ENCODE peak calls at places on chromosomes 4 and X, in eight cellular contexts. C, F, G, D, B, S, W and X are unnamed samples.

GRCh38 chrX:132488092-132488749 is 617 bp downstream of the MBNL3 start:
- DNase-seq in C (no peak), F (peak), G (no peak), D (no peak), B (no peak), S (no peak), W (no peak), X (no peak)

GRCh38 chrX:139750390-139750789 is 42.4 kb upstream of the MCF2 start:
- DNase-seq in C (no peak), F (no peak), G (no peak), D (no peak), B (no peak), S (no peak), W (no peak), X (no peak)

GRCh38 chrX:153582896-153583295 is 16.0 kb downstream of the CCNQ start:
- DNase-seq in C (no peak), F (peak), G (peak), D (no peak), B (peak), S (no peak), W (peak), X (peak)

GRCh38 chrX:51798701-51799100 is 55.5 kb downstream of the GSPT2 start:
- DNase-seq in C (no peak), F (no peak), G (no peak), D (no peak), B (no peak), S (no peak), W (no peak), X (no peak)

GRCh38 chrX:103461156-103461555 is 58.1 kb downstream of the RAB40A start:
- DNase-seq in C (no peak), F (no peak), G (no peak), D (no peak), B (no peak), S (no peak), W (no peak), X (no peak)

GRCh38 chr4:65651031-65651430 is 19.3 kb downstream of the EPHA5 start:
- DNase-seq in C (no peak), F (no peak), G (no peak), D (no peak), B (no peak), S (no peak), W (no peak), X (no peak)

GRCh38 chrX:38382663-38383062 is 30.3 kb downstream of the OTC start:
- DNase-seq in C (no peak), F (no peak), G (no peak), D (no peak), B (no peak), S (no peak), W (no peak), X (no peak)

GRCh38 chr4:47075241-47075640 is 43.9 kb downstream of the GABRB1 start:
- DNase-seq in C (no peak), F (no peak), G (no peak), D (no peak), B (no peak), S (no peak), W (no peak), X (no peak)

GRCh38 chr4:95183656-95184408 is 364.9 kb downstream of the UNC5C start:
- DNase-seq in C (no peak), F (no peak), G (no peak), D (no peak), B (no peak), S (no peak), W (no peak), X (no peak)

GRCh38 chrX:68429216-68429615 is 4.1 kb downstream of the OPHN1 start:
- DNase-seq in C (no peak), F (no peak), G (no peak), D (no peak), B (no peak), S (no peak), W (no peak), X (no peak)

GRCh38 chr4:101153653-101154052 is 193.7 kb downstream of the PPP3CA start:
- DNase-seq in C (no peak), F (no peak), G (no peak), D (no peak), B (no peak), S (no peak), W (no peak), X (no peak)

GRCh38 chr4:46386570-46386969 is 3.4 kb downstream of the GABRA2 start:
- DNase-seq in C (no peak), F (no peak), G (no peak), D (no peak), B (no peak), S (no peak), W (no peak), X (no peak)

GRCh38 chrX:71367396-71367795 is 1.2 kb downstream of the TAF1 start:
- DNase-seq in C (no peak), F (no peak), G (no peak), D (no peak), B (no peak), S (no peak), W (no peak), X (no peak)

GRCh38 chr4:26434030-26434639 is 56.1 kb downstream of the CCKAR start:
- DNase-seq in C (no peak), F (no peak), G (no peak), D (no peak), B (no peak), S (no peak), W (no peak), X (no peak)

GRCh38 chr4:187258651-187259401 is 535.2 kb upstream of the FAT1 start:
- DNase-seq in C (no peak), F (no peak), G (no peak), D (no peak), B (no peak), S (no peak), W (no peak), X (no peak)

GRCh38 chr4:127506283-127506682 is 126.5 kb upstream of the INTU start:
- DNase-seq in C (no peak), F (no peak), G (no peak), D (no peak), B (no peak), S (no peak), W (no peak), X (no peak)

GRCh38 chrX:71098302-71098701 is 2.7 kb downstream of the FOXO4 start:
- DNase-seq in C (no peak), F (peak), G (peak), D (no peak), B (no peak), S (no peak), W (peak), X (no peak)

GRCh38 chr4:164695650-164696049 is 58.3 kb upstream of the SMIM31 start:
- DNase-seq in C (no peak), F (no peak), G (no peak), D (no peak), B (no peak), S (no peak), W (no peak), X (no peak)

GRCh38 chrX:27671234-27671633 is 81.1 kb downstream of the DCAF8L2 start:
- DNase-seq in C (no peak), F (no peak), G (no peak), D (no peak), B (no peak), S (no peak), W (no peak), X (no peak)

GRCh38 chr4:38791005-38791404 is 8.2 kb upstream of the TLR10 start:
- DNase-seq in C (no peak), F (no peak), G (no peak), D (no peak), B (no peak), S (no peak), W (no peak), X (no peak)

GRCh38 chr4:28435346-28435745 is 1574.7 kb downstream of the STIM2 start:
- DNase-seq in C (no peak), F (no peak), G (no peak), D (no peak), B (no peak), S (no peak), W (no peak), X (no peak)

GRCh38 chr4:183431614-183432013 is 12.8 kb upstream of the CDKN2AIP start:
- DNase-seq in C (no peak), F (no peak), G (no peak), D (no peak), B (no peak), S (no peak), W (no peak), X (no peak)

GRCh38 chr4:76341063-76341462 is 34.5 kb downstream of the STBD1 start:
- DNase-seq in C (no peak), F (no peak), G (no peak), D (no peak), B (no peak), S (no peak), W (peak), X (no peak)

GRCh38 chr4:18593297-18594002 is 571.9 kb upstream of the LCORL start:
- DNase-seq in C (no peak), F (peak), G (peak), D (no peak), B (peak), S (peak), W (peak), X (peak)

GRCh38 chr4:113575391-113575790 is 186.1 kb downstream of the CAMK2D start:
- DNase-seq in C (no peak), F (no peak), G (no peak), D (no peak), B (no peak), S (no peak), W (no peak), X (no peak)

GRCh38 chr4:6893449-6894085 is 16.1 kb upstream of the TBC1D14 start:
- DNase-seq in C (no peak), F (peak), G (peak), D (no peak), B (no peak), S (no peak), W (no peak), X (no peak)

GRCh38 chr4:38601244-38601915 is 62.6 kb upstream of the KLF3 start:
- DNase-seq in C (no peak), F (no peak), G (peak), D (no peak), B (no peak), S (no peak), W (no peak), X (no peak)

GRCh38 chr4:114396808-114397207 is 201.8 kb upstream of the UGT8 start:
- DNase-seq in C (no peak), F (no peak), G (no peak), D (no peak), B (no peak), S (no peak), W (no peak), X (no peak)

GRCh38 chr4:886244-886643 is 45.9 kb downstream of the GAK start:
- DNase-seq in C (no peak), F (no peak), G (no peak), D (no peak), B (no peak), S (no peak), W (no peak), X (no peak)

GRCh38 chrX:134572816-134573682 is 85.2 kb downstream of the PLAC1 start:
- DNase-seq in C (no peak), F (no peak), G (no peak), D (no peak), B (no peak), S (no peak), W (no peak), X (no peak)

GRCh38 chr4:38514465-38515146 is 149.4 kb upstream of the KLF3 start:
- DNase-seq in C (no peak), F (no peak), G (no peak), D (no peak), B (no peak), S (no peak), W (no peak), X (no peak)

GRCh38 chr4:144575181-144575580 is 70.8 kb upstream of the HHIP start:
- DNase-seq in C (no peak), F (no peak), G (no peak), D (no peak), B (no peak), S (no peak), W (no peak), X (no peak)

GRCh38 chr4:82017680-82018079 is 356.1 kb downstream of the HNRNPD start:
- DNase-seq in C (no peak), F (no peak), G (no peak), D (no peak), B (peak), S (no peak), W (peak), X (no peak)

DNA sequence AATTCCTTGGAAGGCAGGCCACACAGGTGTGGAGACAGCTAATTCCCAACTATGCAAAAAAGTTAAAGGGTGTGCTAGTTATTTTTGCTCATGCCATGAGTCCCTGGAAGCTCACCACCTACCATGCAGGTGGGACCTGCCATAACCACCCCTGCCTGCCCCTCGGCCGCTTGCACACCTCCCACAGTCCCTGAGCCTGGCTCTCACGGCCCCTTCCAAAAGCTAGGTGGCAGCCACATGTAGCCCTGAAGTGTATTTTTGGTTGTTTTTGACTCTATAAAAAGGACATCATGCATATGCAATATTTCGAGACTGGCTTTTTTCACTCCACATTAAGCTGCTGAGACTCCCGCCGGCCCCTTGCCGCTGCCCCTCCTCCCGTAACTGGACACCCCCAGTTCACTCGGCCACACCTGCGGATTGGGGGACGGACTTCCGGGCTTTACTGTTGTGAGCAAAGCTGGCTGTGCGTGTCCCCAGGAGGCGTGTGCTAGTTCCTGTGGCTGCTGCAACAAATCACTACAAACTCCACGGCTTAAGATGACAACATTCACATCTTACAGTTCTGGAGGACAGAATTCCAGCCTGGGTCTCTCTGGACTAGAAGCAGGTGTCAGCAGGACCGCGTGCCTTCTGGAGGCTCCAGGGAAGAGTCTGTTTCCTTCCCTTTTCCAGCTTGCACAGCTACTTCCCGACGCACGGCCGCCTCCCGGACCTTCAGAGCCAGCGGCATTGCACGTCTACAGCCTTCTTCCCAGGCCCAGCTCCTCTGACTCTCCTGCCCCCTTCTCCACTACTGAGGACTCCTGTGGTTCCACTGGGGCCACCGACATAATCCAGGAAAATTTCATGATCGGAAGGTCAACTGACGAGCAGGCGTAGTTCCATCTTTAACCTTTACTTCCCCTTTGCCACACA is 24.8 kb downstream of the ZFYVE28 start:
- DNase-seq in C (no peak), F (peak), G (peak), D (no peak), B (no peak), S (peak), W (peak), X (no peak)
- TF ChIP-seq POLR2A in C (no peak), F (no peak), G (no peak), D (no peak), B (no peak), S (no peak), W (no peak), X (no peak)

DNA sequence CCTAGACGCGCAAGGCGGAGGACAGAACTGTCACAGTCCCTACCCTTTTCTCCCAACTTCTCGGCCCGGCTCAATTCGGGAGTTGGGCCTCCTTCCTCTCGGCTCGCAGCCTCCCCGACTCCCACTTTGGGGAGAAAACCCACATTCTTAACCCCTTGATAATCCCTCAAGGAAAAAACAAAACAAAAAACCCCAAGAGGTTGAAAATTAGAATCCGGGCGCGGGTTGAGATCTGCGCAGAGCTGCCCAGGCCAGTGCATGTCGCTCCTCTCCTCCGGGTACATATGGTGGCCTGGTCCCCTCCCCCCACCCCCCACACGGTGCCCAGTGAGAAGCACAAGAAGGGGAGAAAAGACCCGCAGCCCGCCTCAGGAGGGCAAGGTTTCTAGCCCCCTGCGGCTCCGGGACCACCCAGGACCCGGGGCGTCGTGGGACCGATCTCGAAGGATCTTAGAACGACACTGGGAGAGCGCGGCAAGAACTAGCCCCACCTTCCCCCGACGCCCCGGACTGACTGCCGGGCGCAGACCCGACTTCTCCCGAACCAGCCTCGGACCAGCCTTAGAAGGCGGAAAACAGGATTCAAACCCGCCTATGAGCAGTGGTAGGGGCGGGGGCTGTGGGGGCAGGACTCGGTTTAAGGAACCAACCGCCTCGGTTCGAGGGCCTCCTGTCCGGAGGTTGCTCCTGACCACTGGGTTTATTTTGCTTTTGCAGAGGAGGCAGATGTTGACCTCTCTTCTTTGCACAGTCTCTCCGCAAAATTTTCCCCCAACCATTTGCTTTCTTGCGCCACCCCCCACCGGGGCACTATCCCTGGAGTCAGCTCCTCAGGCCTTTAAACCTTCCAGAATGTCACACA is 2.5 kb upstream of the PDGFRA start:
- DNase-seq in C (peak), F (peak), G (no peak), D (peak), B (no peak), S (peak), W (no peak), X (no peak)
- TF ChIP-seq POLR2AphosphoS5 in C (peak), F (peak), G (peak), D (no peak), B (no peak), S (no peak), W (no peak), X (no peak)

GRCh38 chr4:2402053-2402452 is 16.4 kb downstream of the ZFYVE28 start:
- DNase-seq in C (peak), F (peak), G (peak), D (no peak), B (no peak), S (peak), W (peak), X (no peak)
- TF ChIP-seq POLR2A in C (no peak), F (no peak), G (no peak), D (no peak), B (no peak), S (no peak), W (no peak), X (no peak)

GRCh38 chr4:96585304-96585703 is 745.4 kb downstream of the PDHA2 start:
- DNase-seq in C (no peak), F (no peak), G (no peak), D (no peak), B (no peak), S (no peak), W (no peak), X (no peak)
- TF ChIP-seq POLR2AphosphoS5 in C (no peak), F (no peak), G (no peak), D (no peak), B (no peak), S (no peak), W (no peak), X (no peak)